ENCODE peak calls at places on chromosomes 7 and 10, in six cellular contexts. One of them, this sample, is unnamed. For H3K36me3 and H3K27me3, the result is how much of the 10 kb centered on the place peaks cover.

GRCh38 chr7:129786179-129786514 is 166.6 kb downstream of the UBE2H start:
- DNase-seq in thyroid gland: no peak
- DNase-seq in CD8-positive, alpha-beta T cell: no peak
- DNase-seq in gastrocnemius medialis: no peak
- DNase-seq in MM.1S: no peak
- DNase-seq in neural progenitor cell: peak
- DNase-seq in this sample: no peak

GRCh38 chr7:77476871-77477270 is 60.2 kb upstream of the PTPN12 start:
- DNase-seq in thyroid gland: no peak
- DNase-seq in CD8-positive, alpha-beta T cell: no peak
- DNase-seq in gastrocnemius medialis: no peak
- DNase-seq in MM.1S: no peak
- DNase-seq in neural progenitor cell: no peak
- DNase-seq in this sample: no peak

GRCh38 chr10:124798364-124798763 is 3.3 kb upstream of the ABRAXAS2 start:
- DNase-seq in thyroid gland: no peak
- DNase-seq in CD8-positive, alpha-beta T cell: no peak
- DNase-seq in gastrocnemius medialis: no peak
- DNase-seq in MM.1S: no peak
- DNase-seq in neural progenitor cell: no peak
- DNase-seq in this sample: no peak

GRCh38 chr7:29987083-29987482 is 2.5 kb downstream of the SCRN1 start:
- DNase-seq in thyroid gland: no peak
- DNase-seq in CD8-positive, alpha-beta T cell: no peak
- DNase-seq in gastrocnemius medialis: no peak
- DNase-seq in MM.1S: no peak
- DNase-seq in neural progenitor cell: no peak
- DNase-seq in this sample: no peak

GRCh38 chr10:131249957-131250347 is 61.6 kb downstream of the TCERG1L start:
- DNase-seq in thyroid gland: peak
- DNase-seq in CD8-positive, alpha-beta T cell: no peak
- DNase-seq in gastrocnemius medialis: no peak
- DNase-seq in MM.1S: no peak
- DNase-seq in neural progenitor cell: no peak
- DNase-seq in this sample: no peak

GRCh38 chr7:150326657-150327268 is 3.4 kb upstream of the ACTR3C start:
- DNase-seq in thyroid gland: no peak
- DNase-seq in CD8-positive, alpha-beta T cell: no peak
- DNase-seq in gastrocnemius medialis: no peak
- DNase-seq in MM.1S: no peak
- DNase-seq in neural progenitor cell: no peak
- DNase-seq in this sample: no peak

GRCh38 chr10:66799474-66799873 is 126.4 kb upstream of the LRRTM3 start:
- DNase-seq in thyroid gland: no peak
- DNase-seq in CD8-positive, alpha-beta T cell: no peak
- DNase-seq in gastrocnemius medialis: no peak
- DNase-seq in MM.1S: peak
- DNase-seq in neural progenitor cell: no peak
- DNase-seq in this sample: no peak

GRCh38 chr10:101226506-101226887 is 2.8 kb downstream of the LBX1 start:
- DNase-seq in thyroid gland: no peak
- DNase-seq in CD8-positive, alpha-beta T cell: no peak
- DNase-seq in gastrocnemius medialis: no peak
- DNase-seq in MM.1S: peak
- DNase-seq in neural progenitor cell: peak
- DNase-seq in this sample: no peak

GRCh38 chr10:96667401-96667800 is 52.9 kb downstream of the PIK3AP1 start:
- DNase-seq in thyroid gland: no peak
- DNase-seq in CD8-positive, alpha-beta T cell: no peak
- DNase-seq in gastrocnemius medialis: no peak
- DNase-seq in MM.1S: no peak
- DNase-seq in neural progenitor cell: no peak
- DNase-seq in this sample: no peak

GRCh38 chr10:47316131-47316530 is 6.1 kb upstream of the GDF2 start:
- DNase-seq in thyroid gland: no peak
- DNase-seq in CD8-positive, alpha-beta T cell: no peak
- DNase-seq in gastrocnemius medialis: no peak
- DNase-seq in MM.1S: no peak
- DNase-seq in neural progenitor cell: no peak
- DNase-seq in this sample: no peak

GRCh38 chr7:105808703-105809590 is 67.5 kb downstream of the ATXN7L1 start:
- DNase-seq in thyroid gland: no peak
- DNase-seq in CD8-positive, alpha-beta T cell: peak
- DNase-seq in gastrocnemius medialis: no peak
- DNase-seq in MM.1S: peak
- DNase-seq in neural progenitor cell: no peak
- DNase-seq in this sample: peak

GRCh38 chr7:50327443-50327842 is 22.9 kb downstream of the IKZF1 start:
- DNase-seq in thyroid gland: no peak
- DNase-seq in CD8-positive, alpha-beta T cell: no peak
- DNase-seq in gastrocnemius medialis: no peak
- DNase-seq in MM.1S: no peak
- DNase-seq in neural progenitor cell: no peak
- DNase-seq in this sample: no peak

GRCh38 chr10:15200626-15201025 is 32.1 kb upstream of the NMT2 start:
- DNase-seq in thyroid gland: no peak
- DNase-seq in CD8-positive, alpha-beta T cell: no peak
- DNase-seq in gastrocnemius medialis: no peak
- DNase-seq in MM.1S: no peak
- DNase-seq in neural progenitor cell: no peak
- DNase-seq in this sample: no peak

GRCh38 chr7:42431873-42432272 is 194.9 kb upstream of the GLI3 start:
- DNase-seq in thyroid gland: no peak
- DNase-seq in CD8-positive, alpha-beta T cell: no peak
- DNase-seq in gastrocnemius medialis: no peak
- DNase-seq in MM.1S: no peak
- DNase-seq in neural progenitor cell: no peak
- DNase-seq in this sample: no peak

GRCh38 chr10:123301077-123301875 is 147.1 kb downstream of the BUB3 start:
- DNase-seq in thyroid gland: peak
- DNase-seq in CD8-positive, alpha-beta T cell: no peak
- DNase-seq in gastrocnemius medialis: peak
- DNase-seq in MM.1S: no peak
- DNase-seq in neural progenitor cell: peak
- DNase-seq in this sample: peak

GRCh38 chr10:104327745-104328635 is 10.3 kb downstream of the ITPRIP start:
- DNase-seq in thyroid gland: peak
- DNase-seq in CD8-positive, alpha-beta T cell: no peak
- DNase-seq in gastrocnemius medialis: no peak
- DNase-seq in MM.1S: no peak
- DNase-seq in neural progenitor cell: peak
- DNase-seq in this sample: peak

GRCh38 chr10:130456616-130457015 is 320.4 kb downstream of the GLRX3 start:
- DNase-seq in thyroid gland: no peak
- DNase-seq in CD8-positive, alpha-beta T cell: no peak
- DNase-seq in gastrocnemius medialis: no peak
- DNase-seq in MM.1S: no peak
- DNase-seq in neural progenitor cell: no peak
- DNase-seq in this sample: no peak

DNA sequence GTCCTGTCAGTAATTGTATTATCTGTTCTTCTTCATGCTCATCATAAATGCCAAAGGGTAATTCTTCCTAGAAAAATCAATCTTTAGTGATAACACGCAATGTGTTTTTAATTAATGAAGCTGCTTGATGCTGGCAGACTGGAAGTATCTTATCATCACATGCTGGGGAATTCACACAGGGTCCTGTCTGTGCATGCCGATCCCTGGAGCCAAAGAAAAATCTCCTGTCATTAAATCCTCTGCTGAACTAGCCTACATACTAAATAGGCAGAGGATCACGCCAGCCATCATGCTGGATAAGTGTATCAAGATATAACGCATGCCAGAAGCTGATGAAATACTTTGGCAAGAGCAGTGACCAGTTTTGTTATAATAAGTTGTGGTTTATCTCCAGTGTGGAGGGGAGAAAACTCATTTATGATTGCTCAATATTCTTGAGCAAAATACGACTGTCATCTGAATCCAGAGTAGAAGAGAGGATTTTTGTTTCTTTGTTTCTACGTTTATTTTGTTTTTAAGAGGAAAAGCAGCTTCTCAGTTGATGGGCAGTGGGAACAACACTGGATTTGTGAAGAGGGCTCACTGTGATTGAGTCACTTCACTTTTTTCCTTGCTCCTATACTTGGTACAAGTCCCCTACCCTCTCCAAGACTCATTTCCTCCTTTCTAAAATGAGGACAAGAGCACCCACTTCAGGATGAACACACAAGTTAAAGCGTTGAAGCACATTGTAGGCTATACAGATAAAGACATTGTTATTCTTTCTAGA is 649.1 kb downstream of the TNS3 start:
- DNase-seq in thyroid gland: peak
- DNase-seq in CD8-positive, alpha-beta T cell: no peak
- DNase-seq in gastrocnemius medialis: peak
- DNase-seq in MM.1S: no peak
- DNase-seq in neural progenitor cell: no peak
- DNase-seq in this sample: peak
- TF ChIP-seq CTCF in thyroid gland: no peak
- TF ChIP-seq CTCF in CD8-positive, alpha-beta T cell: no peak
- TF ChIP-seq CTCF in gastrocnemius medialis: no peak
- TF ChIP-seq CTCF in MM.1S: no peak
- TF ChIP-seq CTCF in neural progenitor cell: peak
- TF ChIP-seq CTCF in this sample: no peak

DNA sequence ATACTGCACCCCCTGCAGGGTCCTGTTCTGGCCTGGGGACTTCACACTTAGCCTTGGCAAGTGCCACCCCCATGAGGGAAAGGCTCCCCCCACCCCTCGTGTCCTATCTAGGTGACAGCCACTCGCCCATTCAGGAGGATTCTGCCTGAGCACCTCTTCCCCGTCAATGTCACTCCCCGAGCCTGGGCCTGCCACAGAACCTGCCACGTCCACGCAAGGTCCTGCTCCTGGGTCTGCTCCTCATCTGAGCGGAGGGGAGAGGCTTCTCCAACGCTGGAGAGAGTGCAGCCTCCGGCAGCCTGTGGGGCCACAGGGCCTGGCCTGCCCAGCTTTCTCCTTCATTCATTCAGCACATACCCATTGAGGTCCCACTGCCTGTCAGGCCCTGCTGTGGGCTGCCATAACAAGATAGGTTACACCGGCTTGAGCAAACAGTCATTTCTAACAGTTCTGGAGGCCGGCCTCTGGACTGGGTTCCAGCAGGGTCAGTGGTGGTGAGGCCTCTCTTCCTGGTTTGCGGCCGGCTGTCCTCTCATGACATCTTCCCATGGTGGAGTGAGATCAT is 92.0 kb upstream of the RET start:
- DNase-seq in thyroid gland: no peak
- DNase-seq in CD8-positive, alpha-beta T cell: no peak
- DNase-seq in gastrocnemius medialis: no peak
- DNase-seq in MM.1S: no peak
- DNase-seq in neural progenitor cell: no peak
- DNase-seq in this sample: no peak
- H3K36me3 ChIP-seq in thyroid gland: under half
- H3K36me3 ChIP-seq in CD8-positive, alpha-beta T cell: under half
- H3K36me3 ChIP-seq in gastrocnemius medialis: under half
- H3K36me3 ChIP-seq in MM.1S: under half
- H3K36me3 ChIP-seq in neural progenitor cell: under half
- H3K36me3 ChIP-seq in this sample: under half

GRCh38 chr7:1382553-1383397 is 76.5 kb downstream of the MICALL2 start:
- DNase-seq in thyroid gland: no peak
- DNase-seq in CD8-positive, alpha-beta T cell: no peak
- DNase-seq in gastrocnemius medialis: no peak
- DNase-seq in MM.1S: no peak
- DNase-seq in neural progenitor cell: no peak
- DNase-seq in this sample: no peak
- H3K27me3 ChIP-seq in thyroid gland: under half
- H3K27me3 ChIP-seq in CD8-positive, alpha-beta T cell: under half
- H3K27me3 ChIP-seq in gastrocnemius medialis: under half
- H3K27me3 ChIP-seq in MM.1S: half or more
- H3K27me3 ChIP-seq in neural progenitor cell: half or more
- H3K27me3 ChIP-seq in this sample: under half

GRCh38 chr10:71776528-71776927 is 3.2 kb upstream of the VSIR start:
- DNase-seq in thyroid gland: no peak
- DNase-seq in CD8-positive, alpha-beta T cell: no peak
- DNase-seq in gastrocnemius medialis: no peak
- DNase-seq in MM.1S: no peak
- DNase-seq in neural progenitor cell: no peak
- DNase-seq in this sample: no peak
- TF ChIP-seq CTCF in thyroid gland: no peak
- TF ChIP-seq CTCF in CD8-positive, alpha-beta T cell: no peak
- TF ChIP-seq CTCF in gastrocnemius medialis: no peak
- TF ChIP-seq CTCF in MM.1S: no peak
- TF ChIP-seq CTCF in neural progenitor cell: no peak
- TF ChIP-seq CTCF in this sample: no peak

GRCh38 chr7:23334482-23335056 is 35.4 kb downstream of the MALSU1 start:
- DNase-seq in thyroid gland: peak
- DNase-seq in CD8-positive, alpha-beta T cell: no peak
- DNase-seq in gastrocnemius medialis: no peak
- DNase-seq in MM.1S: no peak
- DNase-seq in neural progenitor cell: no peak
- DNase-seq in this sample: peak
- H3K36me3 ChIP-seq in thyroid gland: under half
- H3K36me3 ChIP-seq in CD8-positive, alpha-beta T cell: under half
- H3K36me3 ChIP-seq in gastrocnemius medialis: under half
- H3K36me3 ChIP-seq in MM.1S: under half
- H3K36me3 ChIP-seq in neural progenitor cell: half or more
- H3K36me3 ChIP-seq in this sample: under half

GRCh38 chr7:2517678-2518077 is 1.9 kb upstream of the LFNG start:
- DNase-seq in thyroid gland: no peak
- DNase-seq in CD8-positive, alpha-beta T cell: no peak
- DNase-seq in gastrocnemius medialis: no peak
- DNase-seq in MM.1S: no peak
- DNase-seq in neural progenitor cell: no peak
- DNase-seq in this sample: no peak
- H3K27me3 ChIP-seq in thyroid gland: under half
- H3K27me3 ChIP-seq in CD8-positive, alpha-beta T cell: under half
- H3K27me3 ChIP-seq in gastrocnemius medialis: under half
- H3K27me3 ChIP-seq in MM.1S: half or more
- H3K27me3 ChIP-seq in neural progenitor cell: under half
- H3K27me3 ChIP-seq in this sample: under half

GRCh38 chr10:117970962-117971361 is 75.8 kb downstream of the RAB11FIP2 start:
- DNase-seq in thyroid gland: no peak
- DNase-seq in CD8-positive, alpha-beta T cell: no peak
- DNase-seq in gastrocnemius medialis: no peak
- DNase-seq in MM.1S: no peak
- DNase-seq in neural progenitor cell: no peak
- DNase-seq in this sample: no peak
- TF ChIP-seq CTCF in thyroid gland: no peak
- TF ChIP-seq CTCF in CD8-positive, alpha-beta T cell: no peak
- TF ChIP-seq CTCF in gastrocnemius medialis: no peak
- TF ChIP-seq CTCF in MM.1S: no peak
- TF ChIP-seq CTCF in neural progenitor cell: no peak
- TF ChIP-seq CTCF in this sample: no peak

DNA sequence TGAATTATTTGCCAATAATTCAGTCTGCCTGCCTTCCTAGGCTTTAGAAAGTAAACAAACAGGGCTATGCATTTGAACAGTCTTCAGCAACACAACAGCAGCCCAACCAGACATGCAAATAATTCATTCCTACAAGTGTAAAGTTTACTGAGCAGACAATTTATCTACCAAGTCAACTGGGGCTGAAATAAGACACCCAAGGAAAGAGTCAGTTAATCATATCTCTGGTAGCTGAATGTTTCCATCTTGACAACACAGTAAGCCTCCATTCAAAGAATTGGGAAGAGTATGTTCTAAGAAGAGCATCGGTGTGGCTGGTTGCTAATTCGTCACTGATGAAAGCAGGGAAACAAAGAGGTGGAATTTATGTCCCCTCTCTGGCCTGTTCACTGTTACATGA is 38.3 kb downstream of the AIFM2 start:
- DNase-seq in thyroid gland: no peak
- DNase-seq in CD8-positive, alpha-beta T cell: no peak
- DNase-seq in gastrocnemius medialis: no peak
- DNase-seq in MM.1S: no peak
- DNase-seq in neural progenitor cell: no peak
- DNase-seq in this sample: no peak
- H3K36me3 ChIP-seq in thyroid gland: under half
- H3K36me3 ChIP-seq in CD8-positive, alpha-beta T cell: under half
- H3K36me3 ChIP-seq in gastrocnemius medialis: under half
- H3K36me3 ChIP-seq in MM.1S: under half
- H3K36me3 ChIP-seq in neural progenitor cell: under half
- H3K36me3 ChIP-seq in this sample: under half